ENCODE peak calls at places on chromosomes 16 and 17, in six cellular contexts. One of them, this sample, is unnamed.

GRCh38 chr17:83203472-83204221 is 124.2 kb downstream of the METRNL start:
- DNase-seq in colonic mucosa: peak
- DNase-seq in fibroblast of lung: no peak
- DNase-seq in HL-60: no peak
- DNase-seq in neural crest cell: no peak
- DNase-seq in foreskin fibroblast: no peak
- DNase-seq in this sample: no peak

GRCh38 chr17:82545071-82545462 is 25.5 kb downstream of the FOXK2 start:
- DNase-seq in foreskin fibroblast: no peak
- DNase-seq in colonic mucosa: no peak
- DNase-seq in neural crest cell: no peak
- DNase-seq in HL-60: no peak
- DNase-seq in fibroblast of lung: peak
- DNase-seq in this sample: no peak

GRCh38 chr17:37488009-37488604 is 1.6 kb upstream of the DUSP14 start:
- DNase-seq in HL-60: peak
- DNase-seq in colonic mucosa: no peak
- DNase-seq in neural crest cell: no peak
- DNase-seq in foreskin fibroblast: peak
- DNase-seq in fibroblast of lung: peak
- DNase-seq in this sample: peak

GRCh38 chr17:80264048-80264792 is 3.6 kb downstream of the RNF213 start:
- DNase-seq in HL-60: no peak
- DNase-seq in foreskin fibroblast: no peak
- DNase-seq in fibroblast of lung: no peak
- DNase-seq in neural crest cell: no peak
- DNase-seq in colonic mucosa: no peak
- DNase-seq in this sample: no peak

GRCh38 chr16:89690392-89690901 is 4.0 kb downstream of the CDK10 start:
- DNase-seq in colonic mucosa: no peak
- DNase-seq in neural crest cell: no peak
- DNase-seq in HL-60: no peak
- DNase-seq in fibroblast of lung: no peak
- DNase-seq in foreskin fibroblast: no peak
- DNase-seq in this sample: no peak

GRCh38 chr17:8438441-8438840 is 2.8 kb downstream of the NDEL1 start:
- DNase-seq in foreskin fibroblast: no peak
- DNase-seq in colonic mucosa: no peak
- DNase-seq in fibroblast of lung: no peak
- DNase-seq in HL-60: no peak
- DNase-seq in neural crest cell: no peak
- DNase-seq in this sample: no peak

GRCh38 chr17:7853693-7854043 is 1.2 kb upstream of the TMEM88 start:
- DNase-seq in fibroblast of lung: no peak
- DNase-seq in HL-60: no peak
- DNase-seq in colonic mucosa: no peak
- DNase-seq in foreskin fibroblast: no peak
- DNase-seq in neural crest cell: no peak
- DNase-seq in this sample: no peak

GRCh38 chr17:41710472-41711090 is 1.6 kb upstream of the GAST start:
- DNase-seq in colonic mucosa: no peak
- DNase-seq in neural crest cell: no peak
- DNase-seq in fibroblast of lung: peak
- DNase-seq in HL-60: no peak
- DNase-seq in foreskin fibroblast: peak
- DNase-seq in this sample: no peak

GRCh38 chr17:47955497-47956461 is 1.9 kb downstream of the PRR15L start:
- DNase-seq in neural crest cell: no peak
- DNase-seq in fibroblast of lung: no peak
- DNase-seq in foreskin fibroblast: no peak
- DNase-seq in colonic mucosa: peak
- DNase-seq in HL-60: no peak
- DNase-seq in this sample: peak

GRCh38 chr17:39225974-39226683 is 384 bp upstream of the STAC2 start:
- DNase-seq in colonic mucosa: peak
- DNase-seq in HL-60: no peak
- DNase-seq in neural crest cell: peak
- DNase-seq in foreskin fibroblast: peak
- DNase-seq in fibroblast of lung: peak
- DNase-seq in this sample: no peak

GRCh38 chr16:89720520-89720858 is 209 bp downstream of the VPS9D1 start:
- DNase-seq in foreskin fibroblast: peak
- DNase-seq in HL-60: no peak
- DNase-seq in fibroblast of lung: peak
- DNase-seq in neural crest cell: no peak
- DNase-seq in colonic mucosa: peak
- DNase-seq in this sample: peak

GRCh38 chr16:66377327-66377723 is 10.8 kb downstream of the CDH5 start:
- DNase-seq in HL-60: no peak
- DNase-seq in fibroblast of lung: no peak
- DNase-seq in foreskin fibroblast: no peak
- DNase-seq in colonic mucosa: no peak
- DNase-seq in neural crest cell: no peak
- DNase-seq in this sample: no peak

GRCh38 chr17:50649042-50649908 is 14.6 kb downstream of the ABCC3 start:
- DNase-seq in fibroblast of lung: peak
- DNase-seq in foreskin fibroblast: peak
- DNase-seq in HL-60: no peak
- DNase-seq in colonic mucosa: no peak
- DNase-seq in neural crest cell: no peak
- DNase-seq in this sample: no peak

GRCh38 chr17:78888911-78889496 is 14.0 kb downstream of the CEP295NL start:
- DNase-seq in neural crest cell: no peak
- DNase-seq in fibroblast of lung: no peak
- DNase-seq in colonic mucosa: no peak
- DNase-seq in HL-60: no peak
- DNase-seq in foreskin fibroblast: no peak
- DNase-seq in this sample: no peak

GRCh38 chr16:53549970-53550406 is 47.0 kb upstream of the AKTIP start:
- DNase-seq in HL-60: peak
- DNase-seq in neural crest cell: peak
- DNase-seq in fibroblast of lung: peak
- DNase-seq in colonic mucosa: peak
- DNase-seq in foreskin fibroblast: peak
- DNase-seq in this sample: peak

GRCh38 chr17:42472709-42473521 is 14.2 kb downstream of the ATP6V0A1 start:
- DNase-seq in fibroblast of lung: peak
- DNase-seq in colonic mucosa: no peak
- DNase-seq in HL-60: no peak
- DNase-seq in neural crest cell: no peak
- DNase-seq in foreskin fibroblast: peak
- DNase-seq in this sample: no peak

GRCh38 chr17:77419547-77420475 is 279.0 kb downstream of the SEC14L1 start:
- DNase-seq in foreskin fibroblast: peak
- DNase-seq in HL-60: peak
- DNase-seq in neural crest cell: no peak
- DNase-seq in fibroblast of lung: no peak
- DNase-seq in colonic mucosa: no peak
- DNase-seq in this sample: no peak

GRCh38 chr16:4351880-4352279 is 759 bp upstream of the PAM16 start:
- DNase-seq in HL-60: no peak
- DNase-seq in neural crest cell: no peak
- DNase-seq in fibroblast of lung: no peak
- DNase-seq in foreskin fibroblast: peak
- DNase-seq in colonic mucosa: no peak
- DNase-seq in this sample: no peak

GRCh38 chr17:77423589-77424451 is 283.1 kb downstream of the SEC14L1 start:
- DNase-seq in foreskin fibroblast: peak
- DNase-seq in HL-60: no peak
- DNase-seq in colonic mucosa: peak
- DNase-seq in fibroblast of lung: peak
- DNase-seq in neural crest cell: no peak
- DNase-seq in this sample: no peak

GRCh38 chr16:21568502-21569189 is 30.7 kb upstream of the METTL9 start:
- DNase-seq in HL-60: no peak
- DNase-seq in colonic mucosa: no peak
- DNase-seq in neural crest cell: no peak
- DNase-seq in foreskin fibroblast: no peak
- DNase-seq in fibroblast of lung: no peak
- DNase-seq in this sample: no peak

GRCh38 chr17:44763170-44763569 is 4.4 kb downstream of the ADAM11 start:
- DNase-seq in colonic mucosa: no peak
- DNase-seq in fibroblast of lung: no peak
- DNase-seq in neural crest cell: no peak
- DNase-seq in HL-60: no peak
- DNase-seq in foreskin fibroblast: no peak
- DNase-seq in this sample: no peak

GRCh38 chr16:90077240-90077756 is at the start of gene PRDM7:
- DNase-seq in colonic mucosa: peak
- DNase-seq in HL-60: peak
- DNase-seq in foreskin fibroblast: peak
- DNase-seq in neural crest cell: peak
- DNase-seq in fibroblast of lung: peak
- DNase-seq in this sample: peak

GRCh38 chr17:27518048-27518447 is 61.8 kb downstream of the KSR1 start:
- DNase-seq in HL-60: no peak
- DNase-seq in foreskin fibroblast: no peak
- DNase-seq in colonic mucosa: no peak
- DNase-seq in neural crest cell: no peak
- DNase-seq in fibroblast of lung: no peak
- DNase-seq in this sample: no peak

GRCh38 chr17:18377437-18378204 is at the start of gene EVPLL:
- DNase-seq in foreskin fibroblast: no peak
- DNase-seq in fibroblast of lung: no peak
- DNase-seq in neural crest cell: no peak
- DNase-seq in HL-60: peak
- DNase-seq in colonic mucosa: peak
- DNase-seq in this sample: peak

GRCh38 chr17:76727745-76728456 is 1.3 kb downstream of the METTL23 start:
- DNase-seq in foreskin fibroblast: peak
- DNase-seq in HL-60: no peak
- DNase-seq in colonic mucosa: no peak
- DNase-seq in fibroblast of lung: peak
- DNase-seq in neural crest cell: no peak
- DNase-seq in this sample: no peak

GRCh38 chr17:50440172-50440837 is 14.3 kb downstream of the ACSF2 start:
- DNase-seq in neural crest cell: no peak
- DNase-seq in colonic mucosa: peak
- DNase-seq in foreskin fibroblast: no peak
- DNase-seq in HL-60: no peak
- DNase-seq in fibroblast of lung: no peak
- DNase-seq in this sample: peak

DNA sequence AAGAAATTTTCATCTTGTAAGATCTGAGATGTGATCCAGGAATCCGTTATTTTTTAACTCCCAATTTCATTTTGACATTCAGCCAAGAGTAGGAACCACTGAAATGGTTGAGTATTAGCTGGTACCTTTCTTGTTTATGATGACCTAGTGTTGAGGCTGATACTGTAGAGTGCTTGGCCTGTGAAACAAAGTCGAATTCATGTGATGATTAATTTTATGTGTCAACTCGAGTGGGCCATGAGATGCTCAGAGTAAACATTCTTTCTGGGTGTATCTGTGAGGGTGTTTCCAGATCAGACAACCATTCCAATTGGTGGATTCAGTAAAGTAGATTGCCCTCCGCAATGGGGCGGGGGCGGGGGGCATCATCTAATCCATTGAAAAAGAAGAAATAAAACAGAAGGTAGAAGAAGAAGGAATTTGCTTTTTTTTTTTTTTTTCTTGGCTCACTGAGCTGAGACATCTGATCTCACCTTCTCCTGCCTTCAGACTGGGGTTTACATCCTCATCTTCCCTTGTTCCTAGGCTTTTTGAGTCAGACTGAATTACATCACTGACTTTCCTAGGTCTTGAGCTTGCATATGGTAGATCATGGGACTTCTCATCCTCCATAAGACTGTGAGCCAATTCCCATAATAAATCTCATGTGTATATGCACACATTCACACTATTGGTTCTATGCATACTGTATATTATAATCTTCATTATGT is 264.5 kb upstream of the KCNJ16 start:
- DNase-seq in foreskin fibroblast: no peak
- DNase-seq in HL-60: no peak
- DNase-seq in colonic mucosa: no peak
- DNase-seq in neural crest cell: no peak
- DNase-seq in fibroblast of lung: no peak
- DNase-seq in this sample: no peak
- TF ChIP-seq CTCF in foreskin fibroblast: no peak
- TF ChIP-seq CTCF in HL-60: no peak
- TF ChIP-seq CTCF in colonic mucosa: no peak
- TF ChIP-seq CTCF in neural crest cell: no peak
- TF ChIP-seq CTCF in fibroblast of lung: no peak
- TF ChIP-seq CTCF in this sample: no peak

GRCh38 chr16:81095953-81096714 is at the start of gene GCSH:
- DNase-seq in foreskin fibroblast: peak
- DNase-seq in fibroblast of lung: peak
- DNase-seq in colonic mucosa: peak
- DNase-seq in HL-60: peak
- DNase-seq in neural crest cell: peak
- DNase-seq in this sample: peak
- TF ChIP-seq CTCF in foreskin fibroblast: no peak
- TF ChIP-seq CTCF in fibroblast of lung: no peak
- TF ChIP-seq CTCF in colonic mucosa: no peak
- TF ChIP-seq CTCF in HL-60: no peak
- TF ChIP-seq CTCF in neural crest cell: no peak
- TF ChIP-seq CTCF in this sample: no peak

DNA sequence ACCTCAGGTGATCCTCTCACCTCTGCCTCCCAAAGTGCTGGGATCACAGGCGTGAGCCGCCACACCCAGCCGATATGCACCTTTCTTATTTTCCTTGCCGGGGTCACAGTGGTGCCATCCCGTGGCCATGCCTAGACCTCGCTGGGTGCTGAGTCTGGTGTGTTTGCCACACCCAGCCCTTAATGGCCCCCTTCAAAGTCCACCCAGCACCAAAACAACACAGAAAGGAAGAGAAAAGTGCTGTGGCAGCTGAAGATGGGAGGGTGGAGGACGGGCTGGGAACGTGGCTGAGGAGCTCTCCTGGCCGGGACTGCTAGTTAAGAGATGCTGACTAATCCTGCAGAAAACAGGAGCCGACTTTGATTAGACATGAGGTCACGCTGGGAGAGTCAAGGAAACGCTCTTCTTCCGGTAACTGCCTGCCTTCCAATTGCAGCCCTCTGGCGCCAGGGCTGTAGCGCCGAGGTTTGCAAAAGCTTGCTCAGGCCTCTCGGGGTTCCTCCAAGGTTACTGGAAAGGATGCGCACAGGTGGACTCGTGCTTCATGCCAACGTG is 10.9 kb downstream of the SLC43A2 start:
- DNase-seq in foreskin fibroblast: peak
- DNase-seq in fibroblast of lung: peak
- DNase-seq in neural crest cell: no peak
- DNase-seq in HL-60: no peak
- DNase-seq in colonic mucosa: peak
- DNase-seq in this sample: peak
- TF ChIP-seq CTCF in foreskin fibroblast: no peak
- TF ChIP-seq CTCF in fibroblast of lung: no peak
- TF ChIP-seq CTCF in neural crest cell: no peak
- TF ChIP-seq CTCF in HL-60: no peak
- TF ChIP-seq CTCF in colonic mucosa: no peak
- TF ChIP-seq CTCF in this sample: no peak

DNA sequence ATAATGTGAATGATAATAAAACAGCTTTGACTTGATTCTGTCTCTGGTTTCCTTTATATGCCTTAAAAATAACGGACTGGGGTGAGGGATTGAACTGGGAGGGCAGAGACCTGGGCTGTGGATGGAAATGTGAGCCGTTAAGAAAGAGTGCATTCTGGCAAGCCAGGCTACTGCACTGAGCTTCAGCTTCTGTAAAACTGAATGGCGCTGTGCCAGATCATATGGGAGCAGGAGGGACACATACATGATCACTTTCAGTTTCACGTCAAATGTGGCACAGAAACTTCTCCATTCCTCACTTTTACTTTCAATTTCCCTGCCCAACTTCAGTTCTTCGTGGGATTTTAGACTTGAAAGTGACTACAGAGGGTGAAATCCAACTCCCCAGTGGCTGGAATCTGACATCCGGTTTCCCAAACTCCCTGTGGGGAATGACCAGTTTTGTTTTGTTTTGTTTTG is 1.1 kb downstream of the MT2A start:
- DNase-seq in foreskin fibroblast: peak
- DNase-seq in neural crest cell: no peak
- DNase-seq in fibroblast of lung: peak
- DNase-seq in HL-60: no peak
- DNase-seq in colonic mucosa: peak
- DNase-seq in this sample: peak
- TF ChIP-seq CTCF in foreskin fibroblast: no peak
- TF ChIP-seq CTCF in neural crest cell: no peak
- TF ChIP-seq CTCF in fibroblast of lung: peak
- TF ChIP-seq CTCF in HL-60: no peak
- TF ChIP-seq CTCF in colonic mucosa: no peak
- TF ChIP-seq CTCF in this sample: no peak

This sample was measured in Calu3.